ENCODE peak calls at places on chromosomes 16 and 17, in four cellular contexts. R is mammary epithelial cell, V is IMR-90, H is H1. Y is an unnamed sample. For H3K9me3, the result is how much of the 10 kb centered on the place peaks cover.

GRCh38 chr16:86833136-86833535 is 254.8 kb downstream of the FOXL1 start:
- DNase-seq in V (peak), H (no peak), R (no peak), Y (no peak)

GRCh38 chr17:43915561-43915960 is 8.2 kb upstream of the MPP2 start:
- DNase-seq in V (peak), R (no peak), H (no peak), Y (no peak)

GRCh38 chr16:85173077-85173980 is 61.1 kb upstream of the CIBAR2 start:
- DNase-seq in V (peak), H (no peak), R (peak), Y (peak)

GRCh38 chr17:4576729-4577322 is 7.5 kb upstream of the SMTNL2 start:
- DNase-seq in H (no peak), R (no peak), V (no peak), Y (no peak)

GRCh38 chr17:81842378-81842724 is 7.5 kb upstream of the PPP1R27 start:
- DNase-seq in R (no peak), V (no peak), H (no peak), Y (no peak)

GRCh38 chr16:23469814-23470213 is 16.8 kb upstream of the COG7 start:
- DNase-seq in V (peak), H (no peak), R (peak), Y (peak)

GRCh38 chr16:27977966-27978365 is 85.5 kb downstream of the GSG1L start:
- DNase-seq in R (no peak), H (no peak), V (peak), Y (peak)

GRCh38 chr16:75443301-75443700 is 10.0 kb upstream of the CFDP1 start:
- DNase-seq in V (peak), R (no peak), H (no peak), Y (no peak)

GRCh38 chr17:64254755-64255154 is 8.3 kb downstream of the TEX2 start:
- DNase-seq in V (no peak), H (no peak), R (peak), Y (no peak)

GRCh38 chr17:57823469-57824401 is 26.1 kb downstream of the MRPS23 start:
- DNase-seq in R (peak), H (no peak), V (peak), Y (peak)

GRCh38 chr17:59331929-59332889 is 754 bp downstream of the YPEL2 start:
- DNase-seq in R (peak), H (no peak), V (no peak), Y (no peak)

GRCh38 chr17:72976971-72977767 is 115.3 kb downstream of the SLC39A11 start:
- DNase-seq in H (no peak), V (peak), R (peak), Y (peak)

GRCh38 chr17:13925579-13925978 is 143.7 kb upstream of the COX10 start:
- DNase-seq in H (no peak), R (no peak), V (no peak), Y (no peak)

GRCh38 chr16:67207116-67207856 is 8.4 kb downstream of the ELMO3 start:
- DNase-seq in V (no peak), H (no peak), R (no peak), Y (no peak)

GRCh38 chr17:19454074-19454473 is 43.0 kb downstream of the RNF112 start:
- DNase-seq in H (no peak), V (no peak), R (no peak), Y (no peak)

GRCh38 chr17:12229315-12229714 is 208.6 kb downstream of the MAP2K4 start:
- DNase-seq in R (no peak), H (no peak), V (no peak), Y (no peak)

GRCh38 chr17:22303096-22303495 is 610.8 kb downstream of the KCNJ18 start:
- DNase-seq in R (no peak), V (no peak), H (no peak), Y (no peak)

GRCh38 chr17:22303865-22304264 is 611.5 kb downstream of the KCNJ18 start:
- DNase-seq in V (no peak), H (no peak), R (no peak), Y (no peak)

GRCh38 chr17:22301353-22301745 is 609.0 kb downstream of the KCNJ18 start:
- DNase-seq in V (no peak), R (no peak), H (no peak), Y (no peak)

GRCh38 chr17:22305356-22306071 is 613.2 kb downstream of the KCNJ18 start:
- DNase-seq in V (no peak), R (no peak), H (no peak), Y (no peak)

DNA sequence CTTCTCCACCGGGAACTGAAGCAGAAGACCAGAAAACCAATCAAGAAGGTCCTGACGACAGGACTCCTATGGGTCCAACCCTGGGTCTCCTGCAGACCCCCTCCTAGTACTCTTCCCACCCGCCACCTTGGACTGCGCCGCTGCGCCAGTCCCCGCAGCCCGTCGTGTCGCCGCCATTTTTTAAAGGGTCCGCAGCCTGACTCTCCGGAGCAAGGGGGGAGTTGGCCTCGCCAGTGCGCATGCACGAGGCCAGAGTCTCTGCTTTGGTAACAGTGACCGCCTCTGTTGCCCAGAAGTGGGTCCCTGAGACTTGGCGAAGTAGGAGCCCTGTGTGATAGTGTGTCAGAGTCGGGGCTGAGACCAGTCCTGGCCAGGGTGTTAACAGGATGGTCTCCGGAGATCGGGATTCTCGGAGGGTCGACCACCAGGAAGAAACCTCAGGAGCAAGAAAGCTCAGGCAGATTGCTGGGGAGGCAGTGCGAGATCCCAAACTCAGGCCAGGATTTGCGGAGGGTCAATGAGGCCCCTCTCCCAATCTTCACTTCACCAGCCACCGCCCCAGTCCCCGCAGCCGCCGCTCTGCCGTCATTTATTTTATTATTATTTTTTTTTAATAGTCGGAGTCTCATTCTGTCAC is 612.5 kb downstream of the KCNJ18 start:
- DNase-seq in H (no peak), V (no peak), R (no peak), Y (no peak)
- H3K9me3 ChIP-seq in H (half or more), V (under half), R (under half), Y (under half)

GRCh38 chr17:31523862-31524730 is 132.6 kb downstream of the RAB11FIP4 start:
- DNase-seq in R (no peak), V (no peak), H (no peak), Y (no peak)

GRCh38 chr17:31528291-31528874 is 136.9 kb downstream of the RAB11FIP4 start:
- DNase-seq in H (no peak), V (no peak), R (no peak), Y (no peak)

GRCh38 chr17:31524926-31525800 is 133.7 kb downstream of the RAB11FIP4 start:
- DNase-seq in H (peak), R (peak), V (peak), Y (peak)

GRCh38 chr17:31527606-31528005 is 136.1 kb downstream of the RAB11FIP4 start:
- DNase-seq in H (no peak), V (peak), R (no peak), Y (no peak)

GRCh38 chr17:31525801-31526549 is 134.5 kb downstream of the RAB11FIP4 start:
- DNase-seq in V (no peak), R (no peak), H (no peak), Y (no peak)
- H3K4me3 ChIP-seq in V (no peak), R (no peak), H (no peak), Y (no peak)

GRCh38 chr17:80773243-80773991 is 218.2 kb upstream of the CHMP6 start:
- DNase-seq in H (no peak), V (peak), R (no peak), Y (no peak)

GRCh38 chr17:80772906-80773242 is 218.8 kb upstream of the CHMP6 start:
- DNase-seq in V (no peak), R (no peak), H (no peak), Y (no peak)

GRCh38 chr17:80775863-80776262 is 215.8 kb upstream of the CHMP6 start:
- DNase-seq in V (no peak), R (no peak), H (no peak), Y (no peak)

GRCh38 chr17:80774643-80775281 is 216.9 kb upstream of the CHMP6 start:
- DNase-seq in H (no peak), V (no peak), R (no peak), Y (no peak)

GRCh38 chr17:80774146-80774545 is 217.5 kb upstream of the CHMP6 start:
- DNase-seq in H (no peak), V (peak), R (no peak), Y (no peak)
- H2AFZ ChIP-seq in H (no peak), V (peak), R (no peak), Y (no peak)

GRCh38 chr17:22203208-22203715 is 510.9 kb downstream of the KCNJ18 start:
- DNase-seq in R (no peak), V (no peak), H (no peak), Y (no peak)

GRCh38 chr17:22202702-22203101 is 510.4 kb downstream of the KCNJ18 start:
- DNase-seq in R (no peak), V (no peak), H (no peak), Y (no peak)
- H3K9me3 ChIP-seq in R (under half), V (under half), H (under half), Y (under half)

Y was measured in astrocyte.